ENCODE peak calls at places on chromosomes 6 and 20, in five cellular contexts. One of them, this sample, is unnamed.

GRCh38 chr6:159110748-159111147 is 58.5 kb upstream of the FNDC1 start:
- DNase-seq in brain microvascular endothelial cell: no peak
- DNase-seq in RWPE2: no peak
- DNase-seq in heart left ventricle: no peak
- DNase-seq in upper lobe of left lung: peak
- DNase-seq in this sample: no peak

GRCh38 chr6:127207591-127208120 is 59.0 kb upstream of the RNF146 start:
- DNase-seq in brain microvascular endothelial cell: peak
- DNase-seq in upper lobe of left lung: no peak
- DNase-seq in RWPE2: no peak
- DNase-seq in heart left ventricle: no peak
- DNase-seq in this sample: no peak

GRCh38 chr6:27593200-27593818 is 120.4 kb upstream of the ZNF184 start:
- DNase-seq in heart left ventricle: no peak
- DNase-seq in brain microvascular endothelial cell: peak
- DNase-seq in RWPE2: no peak
- DNase-seq in upper lobe of left lung: no peak
- DNase-seq in this sample: no peak

GRCh38 chr6:108468346-108468745 is 92.4 kb upstream of the FOXO3 start:
- DNase-seq in brain microvascular endothelial cell: no peak
- DNase-seq in upper lobe of left lung: no peak
- DNase-seq in RWPE2: no peak
- DNase-seq in heart left ventricle: no peak
- DNase-seq in this sample: no peak

GRCh38 chr6:57207141-57207540 is 15.0 kb downstream of the RAB23 start:
- DNase-seq in brain microvascular endothelial cell: no peak
- DNase-seq in RWPE2: no peak
- DNase-seq in heart left ventricle: no peak
- DNase-seq in upper lobe of left lung: no peak
- DNase-seq in this sample: no peak

GRCh38 chr6:45569210-45569945 is 191.6 kb upstream of the SUPT3H start:
- DNase-seq in RWPE2: no peak
- DNase-seq in upper lobe of left lung: peak
- DNase-seq in brain microvascular endothelial cell: no peak
- DNase-seq in heart left ventricle: no peak
- DNase-seq in this sample: no peak

GRCh38 chr20:48875914-48876240 is 45.6 kb upstream of the ARFGEF2 start:
- DNase-seq in RWPE2: peak
- DNase-seq in upper lobe of left lung: peak
- DNase-seq in brain microvascular endothelial cell: peak
- DNase-seq in heart left ventricle: no peak
- DNase-seq in this sample: no peak

GRCh38 chr20:8287328-8287727 is 155.3 kb downstream of the PLCB1 start:
- DNase-seq in RWPE2: no peak
- DNase-seq in upper lobe of left lung: no peak
- DNase-seq in heart left ventricle: no peak
- DNase-seq in brain microvascular endothelial cell: no peak
- DNase-seq in this sample: no peak

GRCh38 chr6:797479-798077 is 104.6 kb upstream of the EXOC2 start:
- DNase-seq in brain microvascular endothelial cell: peak
- DNase-seq in heart left ventricle: peak
- DNase-seq in RWPE2: no peak
- DNase-seq in upper lobe of left lung: no peak
- DNase-seq in this sample: no peak

GRCh38 chr6:105135056-105135455 is 44.8 kb downstream of the POPDC3 start:
- DNase-seq in RWPE2: no peak
- DNase-seq in upper lobe of left lung: no peak
- DNase-seq in heart left ventricle: no peak
- DNase-seq in brain microvascular endothelial cell: peak
- DNase-seq in this sample: no peak

GRCh38 chr6:21188505-21189223 is 404.9 kb upstream of the SOX4 start:
- DNase-seq in heart left ventricle: no peak
- DNase-seq in upper lobe of left lung: no peak
- DNase-seq in brain microvascular endothelial cell: peak
- DNase-seq in RWPE2: no peak
- DNase-seq in this sample: no peak
- H3K4me3 ChIP-seq in heart left ventricle: no peak
- H3K4me3 ChIP-seq in upper lobe of left lung: no peak
- H3K4me3 ChIP-seq in brain microvascular endothelial cell: no peak
- H3K4me3 ChIP-seq in RWPE2: no peak
- H3K4me3 ChIP-seq in this sample: no peak

GRCh38 chr6:122778961-122779671 is 400 bp upstream of the FABP7 start:
- DNase-seq in brain microvascular endothelial cell: no peak
- DNase-seq in RWPE2: no peak
- DNase-seq in heart left ventricle: no peak
- DNase-seq in upper lobe of left lung: no peak
- DNase-seq in this sample: no peak
- H3K4me3 ChIP-seq in brain microvascular endothelial cell: no peak
- H3K4me3 ChIP-seq in RWPE2: no peak
- H3K4me3 ChIP-seq in heart left ventricle: no peak
- H3K4me3 ChIP-seq in upper lobe of left lung: no peak
- H3K4me3 ChIP-seq in this sample: no peak

DNA sequence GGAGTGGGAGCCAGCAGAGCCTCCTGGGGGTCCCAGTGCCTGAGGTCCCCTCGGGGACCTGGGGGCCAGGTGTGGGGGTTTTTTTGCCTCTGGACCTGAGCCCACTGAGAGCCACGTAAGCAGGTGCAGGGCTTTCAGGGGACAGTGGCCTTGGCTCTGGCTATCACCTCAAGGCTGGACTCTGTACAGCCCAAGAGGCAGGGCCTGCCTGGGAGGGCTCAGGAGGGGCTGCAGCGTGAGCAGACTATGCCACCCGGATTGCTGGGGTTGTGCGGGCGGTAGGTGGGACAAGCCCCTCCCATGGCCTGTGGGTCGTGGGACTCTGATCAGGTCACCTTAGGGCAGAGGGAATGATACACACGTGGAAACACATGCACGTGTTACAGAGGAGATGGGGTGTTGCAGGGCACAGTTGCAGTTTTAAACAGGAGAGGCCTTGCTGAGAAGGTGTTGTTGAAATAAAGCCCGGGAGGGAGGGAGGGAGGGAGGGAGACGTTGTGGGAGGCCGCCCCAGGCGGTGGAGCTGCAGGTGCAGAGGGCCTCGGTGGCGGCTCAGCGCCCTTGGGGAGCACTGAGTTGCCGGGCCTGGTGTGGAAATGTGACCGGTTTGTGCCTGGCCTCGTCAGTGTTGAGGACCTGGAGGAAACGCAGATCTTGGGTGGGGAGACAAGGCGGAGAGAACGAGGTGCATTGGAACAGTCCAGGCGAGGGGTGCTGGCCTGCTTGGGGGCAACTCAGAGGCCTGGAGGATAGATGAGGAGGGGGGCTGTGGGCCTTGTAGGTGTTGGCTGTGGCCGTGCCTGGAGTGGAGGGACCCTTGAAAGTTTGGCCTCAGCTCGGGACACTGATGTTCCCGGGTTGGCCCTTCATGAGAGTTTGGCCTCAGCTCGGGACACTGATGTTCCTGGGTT is 2.3 kb downstream of the TCEA2 start:
- DNase-seq in RWPE2: no peak
- DNase-seq in upper lobe of left lung: no peak
- DNase-seq in brain microvascular endothelial cell: no peak
- DNase-seq in heart left ventricle: no peak
- DNase-seq in this sample: no peak
- H3K4me3 ChIP-seq in RWPE2: no peak
- H3K4me3 ChIP-seq in upper lobe of left lung: no peak
- H3K4me3 ChIP-seq in brain microvascular endothelial cell: no peak
- H3K4me3 ChIP-seq in heart left ventricle: no peak
- H3K4me3 ChIP-seq in this sample: no peak

DNA sequence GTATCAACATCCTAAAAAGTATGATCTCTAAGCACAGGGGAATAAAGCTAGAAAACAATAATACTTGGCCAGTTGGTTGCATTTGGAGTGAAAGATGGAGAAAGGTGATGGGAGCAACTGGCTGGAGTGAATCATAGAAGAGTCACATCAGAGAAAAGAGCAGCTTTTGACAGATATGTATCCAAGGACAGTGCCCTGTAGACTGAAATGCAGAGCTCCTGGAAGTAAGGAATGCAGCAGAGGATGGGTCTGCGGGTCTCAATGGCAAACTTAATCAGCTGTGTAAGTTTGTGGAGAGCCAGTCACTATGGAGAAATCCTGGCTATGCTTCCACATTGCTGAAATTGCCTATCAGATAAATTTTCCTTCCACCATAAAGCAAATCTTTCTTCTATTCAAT is 253.6 kb upstream of the PRND start:
- DNase-seq in heart left ventricle: no peak
- DNase-seq in RWPE2: no peak
- DNase-seq in upper lobe of left lung: no peak
- DNase-seq in brain microvascular endothelial cell: no peak
- DNase-seq in this sample: no peak
- H3K4me3 ChIP-seq in heart left ventricle: no peak
- H3K4me3 ChIP-seq in RWPE2: no peak
- H3K4me3 ChIP-seq in upper lobe of left lung: no peak
- H3K4me3 ChIP-seq in brain microvascular endothelial cell: no peak
- H3K4me3 ChIP-seq in this sample: no peak

This sample was measured in ascending aorta.